ENCODE peak calls at places on chromosomes 7 and 10, in seven cellular contexts. K is osteocyte, T is AG10803, M is epithelial cell of esophagus, E is endothelial cell, S is sigmoid colon, O is right atrium auricular region. B is an unnamed sample.
A peak's percentile ranks its signal among the peaks of the same experiment; 100 is the strongest.

GRCh38 chr10:112389147-112389822 is 15.4 kb downstream of the ACSL5 start:
- DNase-seq in M (peak; percentile 73), S (no peak), K (no peak), E (peak; percentile 42), T (peak; percentile 36), O (peak; percentile 65), B (peak; percentile 58)

GRCh38 chr10:122999347-122999746 is 9.2 kb downstream of the IKZF5 start:
- DNase-seq in M (peak; percentile 46), K (no peak), O (no peak), T (no peak), S (no peak), E (no peak), B (no peak)

GRCh38 chr10:123522702-123523312 is 143.3 kb upstream of the GPR26 start:
- DNase-seq in K (no peak), T (no peak), O (no peak), E (no peak), M (no peak), S (no peak), B (no peak)

GRCh38 chr10:75431180-75432111 is at the start of gene LRMDA:
- DNase-seq in O (no peak), E (peak; percentile 54), K (no peak), M (peak; percentile 45), T (peak; percentile 20), S (peak; percentile 79), B (peak; percentile 34)

GRCh38 chr10:89642193-89642592 is 2.8 kb downstream of the PANK1 start:
- DNase-seq in S (no peak), K (no peak), M (no peak), T (no peak), E (no peak), O (no peak), B (no peak)

GRCh38 chr7:33982425-33982786 is 77.1 kb downstream of the BMPER start:
- DNase-seq in S (no peak), M (peak; percentile 62), T (no peak), E (no peak), K (no peak), O (no peak), B (peak; percentile 70)

GRCh38 chr7:132292803-132293202 is 283.5 kb downstream of the PLXNA4 start:
- DNase-seq in K (no peak), O (no peak), S (no peak), E (peak; percentile 22), T (peak; percentile 19), M (no peak), B (no peak)

GRCh38 chr10:29105516-29106215 is 183.2 kb upstream of the LYZL1 start:
- DNase-seq in K (no peak), S (no peak), M (no peak), T (peak; percentile 11), E (no peak), O (no peak), B (no peak)

GRCh38 chr10:116653885-116654284 is 33.1 kb downstream of the PNLIPRP2 start:
- DNase-seq in O (no peak), M (no peak), T (no peak), E (no peak), S (no peak), K (no peak), B (no peak)

GRCh38 chr7:33107136-33108066 is 1.8 kb downstream of the RP9 start:
- DNase-seq in E (peak; percentile 24), T (peak; percentile 49), O (no peak), S (no peak), M (peak; percentile 56), K (no peak), B (peak; percentile 64)

GRCh38 chr10:131216681-131217230 is 94.8 kb downstream of the TCERG1L start:
- DNase-seq in T (no peak), O (no peak), E (no peak), S (no peak), M (no peak), K (no peak), B (no peak)

GRCh38 chr7:103857435-103857834 is 132.0 kb downstream of the RELN start:
- DNase-seq in S (no peak), T (no peak), K (no peak), E (no peak), M (no peak), O (no peak), B (no peak)

GRCh38 chr10:10096898-10097297 is 920.8 kb upstream of the CELF2 start:
- DNase-seq in T (no peak), O (no peak), M (no peak), E (no peak), S (no peak), K (no peak), B (no peak)

GRCh38 chr10:74109452-74109851 is 41.2 kb downstream of the AP3M1 start:
- DNase-seq in O (no peak), T (no peak), S (no peak), K (no peak), E (no peak), M (no peak), B (no peak)

GRCh38 chr10:86706401-86706841 is 38.1 kb downstream of the LDB3 start:
- DNase-seq in T (no peak), S (peak; percentile 59), M (no peak), K (no peak), E (no peak), O (no peak), B (no peak)

GRCh38 chr10:81876253-81876731 is 1.3 kb downstream of the NRG3 start:
- DNase-seq in M (no peak), K (no peak), E (peak; percentile 45), S (no peak), O (no peak), T (no peak), B (no peak)

GRCh38 chr10:112587709-112588108 is 140.7 kb downstream of the VTI1A start:
- DNase-seq in M (no peak), E (no peak), K (no peak), T (peak; percentile 46), O (no peak), S (no peak), B (no peak)

GRCh38 chr10:126373137-126373536 is 15.1 kb downstream of the ADAM12 start:
- DNase-seq in S (no peak), K (no peak), E (no peak), M (no peak), O (no peak), T (peak; percentile 59), B (peak; percentile 47)

GRCh38 chr7:103640031-103640779 is 194.2 kb upstream of the SLC26A5 start:
- DNase-seq in T (peak; percentile 70), E (no peak), O (no peak), K (no peak), M (peak; percentile 60), S (no peak), B (peak; percentile 57)

GRCh38 chr7:129091484-129092002 is 36.6 kb upstream of the TNPO3 start:
- DNase-seq in E (peak; percentile 97), O (peak; percentile 84), M (peak; percentile 70), S (peak; percentile 84), K (peak; percentile 94), T (peak; percentile 44), B (peak; percentile 79)
- TF ChIP-seq CTCF in E (peak; percentile 94), O (peak; percentile 89), M (peak; percentile 99), S (peak; percentile 96), K (peak; percentile 98), T (peak; percentile 99), B (peak; percentile 99)

GRCh38 chr7:48183370-48183743 is 12.1 kb downstream of the ABCA13 start:
- DNase-seq in E (no peak), O (no peak), T (peak; percentile 67), S (no peak), M (peak; percentile 41), K (no peak), B (no peak)

GRCh38 chr7:48179631-48180030 is 8.4 kb downstream of the ABCA13 start:
- DNase-seq in S (no peak), M (no peak), O (no peak), T (no peak), K (no peak), E (no peak), B (no peak)

GRCh38 chr7:48180981-48181380 is 9.7 kb downstream of the ABCA13 start:
- DNase-seq in T (peak; percentile 81), M (peak; percentile 22), S (no peak), K (no peak), E (no peak), O (no peak), B (no peak)

GRCh38 chr7:48183965-48184364 is 12.7 kb downstream of the ABCA13 start:
- DNase-seq in E (no peak), T (no peak), S (no peak), K (no peak), O (no peak), M (no peak), B (no peak)

DNA sequence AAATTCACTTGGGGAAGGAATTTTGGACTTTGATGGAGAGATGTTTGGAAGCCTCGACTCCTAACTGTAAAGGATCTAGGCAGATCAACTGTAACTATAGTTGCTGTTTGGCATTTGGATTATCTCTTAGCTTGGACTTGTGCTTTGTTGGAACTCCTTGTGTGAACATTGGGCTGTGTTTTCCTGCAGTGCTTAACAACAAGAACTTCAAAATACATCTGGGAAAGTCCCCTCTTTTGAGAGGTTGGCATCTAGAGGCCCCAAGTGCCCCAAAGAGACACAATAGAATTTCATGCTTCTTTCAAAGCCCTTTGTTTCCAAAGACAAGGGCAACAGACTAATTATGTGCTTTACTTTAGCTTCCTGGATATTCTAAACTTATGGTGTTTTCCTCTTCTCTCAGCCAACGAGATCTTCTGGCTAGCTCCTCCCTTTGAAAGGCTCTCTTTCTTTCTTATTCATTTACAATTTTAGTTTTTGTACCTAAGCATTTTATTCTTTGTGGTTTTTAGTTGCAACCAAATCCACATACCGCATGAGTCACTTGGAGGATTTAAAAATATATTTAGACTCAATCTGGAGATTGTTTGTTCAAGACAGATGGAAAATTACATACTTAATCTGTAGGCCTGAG is 11.6 kb downstream of the ABCA13 start:
- DNase-seq in O (no peak), E (no peak), T (peak; percentile 67), K (no peak), S (no peak), M (peak; percentile 28), B (no peak)
- TF ChIP-seq CTCF in O (no peak), E (no peak), T (no peak), K (no peak), S (no peak), M (no peak), B (no peak)

DNA sequence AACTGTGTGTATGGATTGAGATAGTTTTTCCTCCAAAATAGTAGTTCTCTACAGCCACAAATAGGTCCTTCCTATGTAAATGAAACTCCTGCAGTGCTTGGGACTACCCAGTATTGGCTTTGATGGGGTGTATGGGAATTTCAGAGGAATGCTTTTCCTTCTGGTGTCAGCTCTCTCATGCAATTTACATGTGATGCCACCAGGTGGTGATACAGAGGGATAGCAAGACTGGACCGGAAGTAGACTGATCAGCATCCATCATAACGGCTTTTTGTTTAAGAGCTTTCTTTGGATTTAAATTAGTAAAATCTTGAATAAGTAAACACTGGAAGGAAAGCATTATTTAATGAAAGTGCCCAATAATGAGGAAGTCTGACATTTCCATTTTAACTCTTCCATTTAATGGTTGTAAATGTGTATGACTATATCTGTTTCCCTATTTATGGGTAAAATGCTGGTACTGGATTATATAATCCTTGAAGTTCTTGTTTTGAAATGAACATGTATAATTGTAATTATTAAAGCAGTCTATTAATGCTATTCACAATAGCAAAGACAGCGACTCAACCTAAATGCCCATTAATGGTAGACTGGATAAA is 22.7 kb downstream of the DYNC1I1 start:
- DNase-seq in K (no peak), O (no peak), M (peak; percentile 59), S (no peak), E (peak; percentile 9), T (peak; percentile 27), B (no peak)
- TF ChIP-seq CTCF in K (peak; percentile 40), O (no peak), M (peak; percentile 64), S (no peak), E (peak; percentile 80), T (peak; percentile 63), B (peak; percentile 34)

DNA sequence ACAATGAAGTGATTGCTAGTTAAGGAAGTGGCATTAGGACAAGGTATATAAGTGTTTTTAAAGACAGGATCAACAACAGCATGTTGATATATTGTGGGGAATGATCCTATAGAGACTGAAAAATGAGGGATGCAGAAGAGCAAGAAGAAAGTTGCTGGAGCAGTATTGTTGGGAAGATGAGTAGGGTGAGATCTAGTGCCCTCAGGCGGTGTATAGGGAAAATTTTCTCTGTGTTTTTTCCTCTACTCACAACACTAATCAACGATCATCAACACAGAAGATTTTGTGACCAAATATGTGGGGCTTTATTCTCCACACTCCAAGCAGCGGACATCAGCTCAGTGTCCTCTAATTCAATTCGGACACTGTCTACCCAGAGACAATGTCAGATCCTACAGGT is 9.6 kb upstream of the PTTG1IP2 start:
- DNase-seq in M (peak; percentile 8), T (no peak), E (no peak), K (no peak), O (no peak), S (no peak), B (no peak)
- TF ChIP-seq CTCF in M (no peak), T (peak; percentile 42), E (no peak), K (peak; percentile 6), O (no peak), S (no peak), B (peak; percentile 11)

B was measured in foreskin fibroblast.